ENCODE peak calls at places on chromosomes 3 and 15, in seven cellular contexts. C, J, N, L, E, M and A are unnamed samples.

GRCh38 chr15:44541282-44541958 is 4.5 kb downstream of the EIF3J start:
- DNase-seq in C (peak; percentile 93), J (no peak), N (no peak), L (peak; percentile 33), E (peak; percentile 59), M (no peak), A (peak; percentile 79)

GRCh38 chr15:80431635-80432034 is 27.5 kb downstream of the ARNT2 start:
- DNase-seq in C (no peak), J (no peak), N (no peak), L (no peak), E (no peak), M (no peak), A (no peak)

GRCh38 chr3:55189359-55189801 is 261.5 kb upstream of the LRTM1 start:
- DNase-seq in C (peak; percentile 79), J (no peak), N (no peak), L (no peak), E (peak; percentile 76), M (peak; percentile 46), A (peak; percentile 76)

GRCh38 chr15:59523702-59524101 is 85.7 kb downstream of the FAM81A start:
- DNase-seq in C (no peak), J (no peak), N (no peak), L (no peak), E (no peak), M (no peak), A (no peak)

GRCh38 chr3:197542741-197543454 is 12.9 kb downstream of the BDH1 start:
- DNase-seq in C (no peak), J (no peak), N (no peak), L (no peak), E (no peak), M (no peak), A (no peak)

GRCh38 chr3:10757821-10758130 is 58.3 kb upstream of the SLC6A11 start:
- DNase-seq in C (peak; percentile 6), J (no peak), N (no peak), L (no peak), E (no peak), M (no peak), A (no peak)

GRCh38 chr3:132879651-132880050 is 157.4 kb upstream of the NPHP3 start:
- DNase-seq in C (no peak), J (no peak), N (peak; percentile 35), L (no peak), E (no peak), M (peak; percentile 19), A (no peak)

GRCh38 chr3:125382323-125382722 is 7.2 kb upstream of the ZNF148 start:
- DNase-seq in C (peak; percentile 61), J (no peak), N (no peak), L (no peak), E (no peak), M (no peak), A (no peak)

GRCh38 chr3:122101646-122102045 is 46.5 kb downstream of the CD86 start:
- DNase-seq in C (peak; percentile 57), J (no peak), N (peak; percentile 55), L (peak; percentile 78), E (no peak), M (no peak), A (peak; percentile 72)

GRCh38 chr3:31934018-31934417 is 47.0 kb downstream of the OSBPL10 start:
- DNase-seq in C (no peak), J (no peak), N (no peak), L (no peak), E (no peak), M (no peak), A (no peak)

GRCh38 chr15:62647195-62647865 is 395.2 kb upstream of the TPM1 start:
- DNase-seq in C (peak; percentile 63), J (peak; percentile 70), N (peak; percentile 48), L (peak; percentile 63), E (no peak), M (no peak), A (peak; percentile 82)

GRCh38 chr3:176005564-176005963 is 1146.4 kb downstream of the NAALADL2 start:
- DNase-seq in C (no peak), J (no peak), N (no peak), L (no peak), E (no peak), M (no peak), A (no peak)

GRCh38 chr15:101710806-101711205 is 13.5 kb downstream of the TARS3 start:
- DNase-seq in C (peak; percentile 8), J (no peak), N (no peak), L (peak; percentile 34), E (peak; percentile 28), M (no peak), A (peak; percentile 49)

GRCh38 chr15:100627789-100628395 is 25.5 kb downstream of the ASB7 start:
- DNase-seq in C (peak; percentile 92), J (peak; percentile 70), N (peak; percentile 76), L (peak; percentile 82), E (peak; percentile 52), M (peak; percentile 38), A (peak; percentile 60)

GRCh38 chr3:31960793-31961431 is 20.1 kb downstream of the OSBPL10 start:
- DNase-seq in C (peak; percentile 67), J (no peak), N (peak; percentile 27), L (peak; percentile 70), E (no peak), M (no peak), A (peak; percentile 36)

GRCh38 chr15:39181348-39181747 is 399.5 kb upstream of the THBS1 start:
- DNase-seq in C (peak; percentile 30), J (no peak), N (no peak), L (no peak), E (no peak), M (no peak), A (no peak)

GRCh38 chr15:65028921-65029735 is at the start of gene MTFMT:
- DNase-seq in C (peak; percentile 70), J (peak; percentile 95), N (peak; percentile 96), L (peak; percentile 66), E (no peak), M (no peak), A (peak; percentile 62)

GRCh38 chr3:10621749-10622148 is 116.4 kb upstream of the ATP2B2 start:
- DNase-seq in C (no peak), J (no peak), N (no peak), L (no peak), E (no peak), M (no peak), A (no peak)

GRCh38 chr15:37873336-37873735 is 61.1 kb upstream of the TMCO5A start:
- DNase-seq in C (peak; percentile 25), J (no peak), N (no peak), L (no peak), E (no peak), M (no peak), A (no peak)

DNA sequence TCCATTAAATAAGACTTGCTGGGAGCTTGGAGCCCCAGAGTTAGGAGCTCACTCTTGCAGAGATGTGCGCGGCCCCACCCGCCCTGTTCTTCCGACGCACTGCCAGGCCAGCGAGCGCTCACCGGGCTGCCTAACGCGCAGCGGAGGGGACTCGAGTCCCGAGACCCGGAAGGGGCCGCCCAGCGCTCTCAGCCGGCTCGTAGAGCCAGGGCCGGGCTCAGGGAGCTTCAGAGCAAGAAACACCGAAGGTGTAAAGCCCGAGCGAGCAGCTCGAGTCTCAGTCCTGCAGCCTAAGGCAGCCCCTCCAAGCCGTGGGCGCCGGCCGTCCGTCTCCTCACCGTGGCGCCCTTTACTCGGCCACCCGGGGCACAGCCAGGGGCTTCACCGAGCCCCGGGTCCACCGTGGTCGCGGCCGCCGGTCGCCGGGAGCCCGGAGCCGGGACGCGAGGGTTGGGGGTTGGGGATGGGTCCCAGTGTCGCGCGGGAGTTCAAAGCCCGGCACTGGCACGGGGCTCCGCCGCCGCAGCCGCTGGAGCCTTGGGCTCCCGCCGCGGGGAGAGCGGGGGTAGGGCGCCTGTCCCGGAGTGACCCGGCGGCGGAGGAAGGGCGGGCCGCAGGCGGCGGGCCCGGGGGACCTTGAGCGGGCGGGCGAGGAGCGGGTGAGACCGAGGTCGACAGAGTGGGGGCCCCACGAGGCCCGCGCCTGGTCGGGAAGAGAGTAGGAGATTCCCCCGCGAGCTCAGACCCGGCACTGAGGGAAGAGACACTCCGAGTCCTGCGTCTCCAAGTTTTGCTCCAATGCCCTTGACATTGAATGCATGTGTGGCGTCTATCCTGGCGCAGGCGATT is 26.9 kb upstream of the THRB start:
- DNase-seq in C (peak; percentile 25), J (peak; percentile 62), N (peak; percentile 59), L (peak; percentile 33), E (no peak), M (no peak), A (no peak)
- TF ChIP-seq CTCF in C (no peak), J (no peak), N (no peak), L (no peak), E (no peak), M (no peak), A (no peak)

GRCh38 chr15:77032052-77032646 is 37.2 kb downstream of the PSTPIP1 start:
- DNase-seq in C (no peak), J (peak; percentile 7), N (no peak), L (no peak), E (no peak), M (no peak), A (no peak)

GRCh38 chr15:77030928-77031375 is 36.0 kb downstream of the PSTPIP1 start:
- DNase-seq in C (no peak), J (peak; percentile 7), N (no peak), L (no peak), E (no peak), M (no peak), A (no peak)

GRCh38 chr15:77032647-77033416 is 37.9 kb downstream of the PSTPIP1 start:
- DNase-seq in C (no peak), J (peak; percentile 7), N (no peak), L (no peak), E (no peak), M (no peak), A (no peak)

GRCh38 chr15:77030042-77030927 is 35.4 kb downstream of the PSTPIP1 start:
- DNase-seq in C (no peak), J (peak; percentile 28), N (no peak), L (no peak), E (no peak), M (no peak), A (no peak)

DNA sequence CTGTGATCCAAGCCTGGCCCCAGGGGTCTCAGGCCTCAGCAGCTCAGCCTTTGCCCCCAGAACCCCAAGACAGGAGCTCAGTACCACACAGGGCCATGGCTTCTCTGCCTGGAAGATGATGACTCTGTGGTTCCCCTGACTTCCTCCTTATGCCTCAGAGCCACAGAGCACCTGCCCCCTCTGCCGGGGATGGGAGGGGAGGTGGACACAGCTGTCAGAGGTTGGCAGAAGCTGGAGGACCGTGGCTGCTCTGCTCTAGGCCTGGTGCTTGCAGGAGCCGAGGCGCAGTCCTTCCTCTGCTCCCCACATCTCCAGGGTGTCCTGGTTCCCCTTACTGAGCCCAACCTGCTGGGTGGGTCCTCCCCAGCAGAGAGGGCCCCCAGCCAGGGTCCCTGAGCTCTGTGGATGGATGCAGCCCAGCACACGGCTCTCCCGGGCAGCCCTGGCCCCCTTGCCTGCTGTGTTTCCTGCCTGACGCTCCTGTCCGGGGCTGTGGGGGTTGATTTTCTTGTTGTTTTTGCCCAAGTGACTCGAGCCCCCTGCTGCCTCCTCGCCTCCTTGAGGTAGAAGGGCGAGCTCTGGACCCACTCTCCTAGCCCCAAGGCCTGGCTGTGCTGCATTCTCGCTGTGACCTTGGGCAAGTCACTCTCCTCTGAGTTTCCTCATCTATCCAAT is 36.6 kb downstream of the PSTPIP1 start:
- DNase-seq in C (no peak), J (peak; percentile 26), N (peak; percentile 45), L (no peak), E (no peak), M (no peak), A (no peak)
- TF ChIP-seq CTCF in C (no peak), J (no peak), N (no peak), L (no peak), E (no peak), M (no peak), A (no peak)

GRCh38 chr3:46208167-46208704 is at the start of gene CCR1:
- DNase-seq in C (peak; percentile 20), J (peak; percentile 57), N (peak; percentile 68), L (peak; percentile 25), E (no peak), M (peak; percentile 17), A (peak; percentile 34)
- TF ChIP-seq CTCF in C (peak; percentile 57), J (peak; percentile 41), N (peak; percentile 39), L (peak; percentile 74), E (peak; percentile 28), M (peak; percentile 65), A (peak; percentile 82)

GRCh38 chr3:46372492-46373359 is 2.0 kb downstream of the CCR5 start:
- DNase-seq in C (peak; percentile 48), J (no peak), N (peak; percentile 23), L (peak; percentile 40), E (no peak), M (no peak), A (peak; percentile 35)
- TF ChIP-seq CTCF in C (peak; percentile 74), J (peak; percentile 26), N (peak; percentile 43), L (peak; percentile 79), E (peak; percentile 30), M (no peak), A (peak; percentile 78)